ENCODE peak calls at places on chromosomes 16 and 17, in ten cellular contexts. One of them, this sample, is unnamed.

GRCh38 chr16:1134776-1135458 is 18.0 kb upstream of the CACNA1H start:
- DNase-seq in OCI-LY7: no peak
- DNase-seq in RPMI8226: no peak
- DNase-seq in heart right ventricle: no peak
- DNase-seq in Panc1: no peak
- DNase-seq in glutamatergic neuron: no peak
- DNase-seq in stromal cell of bone marrow: no peak
- DNase-seq in mesendoderm: no peak
- DNase-seq in CD4-positive, alpha-beta memory T cell: no peak
- DNase-seq in A172: no peak
- DNase-seq in this sample: no peak

GRCh38 chr17:1532836-1533602 is 16.6 kb upstream of the INPP5K start:
- DNase-seq in OCI-LY7: peak
- DNase-seq in RPMI8226: peak
- DNase-seq in heart right ventricle: no peak
- DNase-seq in Panc1: no peak
- DNase-seq in glutamatergic neuron: peak
- DNase-seq in stromal cell of bone marrow: no peak
- DNase-seq in mesendoderm: peak
- DNase-seq in CD4-positive, alpha-beta memory T cell: peak
- DNase-seq in A172: no peak
- DNase-seq in this sample: peak

GRCh38 chr16:67470314-67470713 is 10.6 kb downstream of the ATP6V0D1 start:
- DNase-seq in OCI-LY7: no peak
- DNase-seq in RPMI8226: no peak
- DNase-seq in heart right ventricle: peak
- DNase-seq in Panc1: no peak
- DNase-seq in glutamatergic neuron: no peak
- DNase-seq in stromal cell of bone marrow: no peak
- DNase-seq in mesendoderm: no peak
- DNase-seq in CD4-positive, alpha-beta memory T cell: no peak
- DNase-seq in A172: no peak
- DNase-seq in this sample: no peak

GRCh38 chr17:82640046-82640445 is 8.2 kb downstream of the WDR45B start:
- DNase-seq in OCI-LY7: no peak
- DNase-seq in RPMI8226: no peak
- DNase-seq in heart right ventricle: no peak
- DNase-seq in Panc1: no peak
- DNase-seq in glutamatergic neuron: no peak
- DNase-seq in stromal cell of bone marrow: no peak
- DNase-seq in mesendoderm: no peak
- DNase-seq in CD4-positive, alpha-beta memory T cell: no peak
- DNase-seq in A172: no peak
- DNase-seq in this sample: no peak

GRCh38 chr16:15736529-15736928 is 86.5 kb downstream of the NDE1 start:
- DNase-seq in OCI-LY7: no peak
- DNase-seq in RPMI8226: no peak
- DNase-seq in heart right ventricle: no peak
- DNase-seq in Panc1: no peak
- DNase-seq in glutamatergic neuron: no peak
- DNase-seq in stromal cell of bone marrow: no peak
- DNase-seq in mesendoderm: no peak
- DNase-seq in CD4-positive, alpha-beta memory T cell: no peak
- DNase-seq in A172: no peak
- DNase-seq in this sample: no peak

GRCh38 chr17:48994548-48995331 is 2.4 kb upstream of the IGF2BP1 start:
- DNase-seq in OCI-LY7: no peak
- DNase-seq in RPMI8226: no peak
- DNase-seq in heart right ventricle: no peak
- DNase-seq in Panc1: no peak
- DNase-seq in glutamatergic neuron: no peak
- DNase-seq in stromal cell of bone marrow: no peak
- DNase-seq in mesendoderm: no peak
- DNase-seq in CD4-positive, alpha-beta memory T cell: no peak
- DNase-seq in A172: no peak
- DNase-seq in this sample: peak

GRCh38 chr17:75901727-75902126 is 3.0 kb downstream of the MRPL38 start:
- DNase-seq in OCI-LY7: no peak
- DNase-seq in RPMI8226: no peak
- DNase-seq in heart right ventricle: no peak
- DNase-seq in Panc1: no peak
- DNase-seq in glutamatergic neuron: no peak
- DNase-seq in stromal cell of bone marrow: no peak
- DNase-seq in mesendoderm: no peak
- DNase-seq in CD4-positive, alpha-beta memory T cell: no peak
- DNase-seq in A172: no peak
- DNase-seq in this sample: no peak

GRCh38 chr17:13869301-13869700 is 200.0 kb upstream of the COX10 start:
- DNase-seq in OCI-LY7: no peak
- DNase-seq in RPMI8226: no peak
- DNase-seq in heart right ventricle: no peak
- DNase-seq in Panc1: no peak
- DNase-seq in glutamatergic neuron: no peak
- DNase-seq in stromal cell of bone marrow: no peak
- DNase-seq in mesendoderm: no peak
- DNase-seq in CD4-positive, alpha-beta memory T cell: no peak
- DNase-seq in A172: no peak
- DNase-seq in this sample: no peak

GRCh38 chr16:48905632-48906031 is 295.7 kb upstream of the N4BP1 start:
- DNase-seq in OCI-LY7: no peak
- DNase-seq in RPMI8226: no peak
- DNase-seq in heart right ventricle: no peak
- DNase-seq in Panc1: no peak
- DNase-seq in glutamatergic neuron: no peak
- DNase-seq in stromal cell of bone marrow: no peak
- DNase-seq in mesendoderm: no peak
- DNase-seq in CD4-positive, alpha-beta memory T cell: no peak
- DNase-seq in A172: no peak
- DNase-seq in this sample: no peak

GRCh38 chr16:67430504-67431076 is 331 bp upstream of the HSD11B2 start:
- DNase-seq in OCI-LY7: peak
- DNase-seq in RPMI8226: peak
- DNase-seq in heart right ventricle: no peak
- DNase-seq in Panc1: no peak
- DNase-seq in glutamatergic neuron: peak
- DNase-seq in stromal cell of bone marrow: no peak
- DNase-seq in mesendoderm: no peak
- DNase-seq in CD4-positive, alpha-beta memory T cell: peak
- DNase-seq in A172: no peak
- DNase-seq in this sample: no peak

GRCh38 chr16:80846275-80847013 is 42.0 kb upstream of the CDYL2 start:
- DNase-seq in OCI-LY7: no peak
- DNase-seq in RPMI8226: no peak
- DNase-seq in heart right ventricle: no peak
- DNase-seq in Panc1: no peak
- DNase-seq in glutamatergic neuron: no peak
- DNase-seq in stromal cell of bone marrow: no peak
- DNase-seq in mesendoderm: no peak
- DNase-seq in CD4-positive, alpha-beta memory T cell: no peak
- DNase-seq in A172: no peak
- DNase-seq in this sample: no peak

GRCh38 chr16:70659546-70659945 is 13.2 kb downstream of the IL34 start:
- DNase-seq in OCI-LY7: no peak
- DNase-seq in RPMI8226: no peak
- DNase-seq in heart right ventricle: no peak
- DNase-seq in Panc1: no peak
- DNase-seq in glutamatergic neuron: no peak
- DNase-seq in stromal cell of bone marrow: no peak
- DNase-seq in mesendoderm: no peak
- DNase-seq in CD4-positive, alpha-beta memory T cell: no peak
- DNase-seq in A172: no peak
- DNase-seq in this sample: peak

GRCh38 chr17:47621293-47622178 is 28.2 kb upstream of the KPNB1 start:
- DNase-seq in OCI-LY7: no peak
- DNase-seq in RPMI8226: no peak
- DNase-seq in heart right ventricle: peak
- DNase-seq in Panc1: peak
- DNase-seq in glutamatergic neuron: no peak
- DNase-seq in stromal cell of bone marrow: peak
- DNase-seq in mesendoderm: peak
- DNase-seq in CD4-positive, alpha-beta memory T cell: no peak
- DNase-seq in A172: peak
- DNase-seq in this sample: peak

GRCh38 chr17:32826076-32826475 is 50.8 kb downstream of the MYO1D start:
- DNase-seq in OCI-LY7: no peak
- DNase-seq in RPMI8226: no peak
- DNase-seq in heart right ventricle: no peak
- DNase-seq in Panc1: no peak
- DNase-seq in glutamatergic neuron: no peak
- DNase-seq in stromal cell of bone marrow: no peak
- DNase-seq in mesendoderm: no peak
- DNase-seq in CD4-positive, alpha-beta memory T cell: no peak
- DNase-seq in A172: no peak
- DNase-seq in this sample: no peak

GRCh38 chr17:77257596-77258458 is 117.1 kb downstream of the SEC14L1 start:
- DNase-seq in OCI-LY7: no peak
- DNase-seq in RPMI8226: no peak
- DNase-seq in heart right ventricle: no peak
- DNase-seq in Panc1: no peak
- DNase-seq in glutamatergic neuron: no peak
- DNase-seq in stromal cell of bone marrow: no peak
- DNase-seq in mesendoderm: no peak
- DNase-seq in CD4-positive, alpha-beta memory T cell: no peak
- DNase-seq in A172: no peak
- DNase-seq in this sample: peak

GRCh38 chr16:22373662-22374310 is 633 bp downstream of the CDR2 start:
- DNase-seq in OCI-LY7: peak
- DNase-seq in RPMI8226: peak
- DNase-seq in heart right ventricle: peak
- DNase-seq in Panc1: no peak
- DNase-seq in glutamatergic neuron: peak
- DNase-seq in stromal cell of bone marrow: no peak
- DNase-seq in mesendoderm: peak
- DNase-seq in CD4-positive, alpha-beta memory T cell: peak
- DNase-seq in A172: no peak
- DNase-seq in this sample: peak

GRCh38 chr17:15220785-15221184 is 44.3 kb downstream of the PMP22 start:
- DNase-seq in OCI-LY7: no peak
- DNase-seq in RPMI8226: no peak
- DNase-seq in heart right ventricle: no peak
- DNase-seq in Panc1: no peak
- DNase-seq in glutamatergic neuron: no peak
- DNase-seq in stromal cell of bone marrow: peak
- DNase-seq in mesendoderm: no peak
- DNase-seq in CD4-positive, alpha-beta memory T cell: no peak
- DNase-seq in A172: no peak
- DNase-seq in this sample: no peak

GRCh38 chr16:4402439-4403132 is 13.8 kb downstream of the CORO7 start:
- DNase-seq in OCI-LY7: peak
- DNase-seq in RPMI8226: peak
- DNase-seq in heart right ventricle: peak
- DNase-seq in Panc1: no peak
- DNase-seq in glutamatergic neuron: peak
- DNase-seq in stromal cell of bone marrow: no peak
- DNase-seq in mesendoderm: peak
- DNase-seq in CD4-positive, alpha-beta memory T cell: peak
- DNase-seq in A172: peak
- DNase-seq in this sample: peak

GRCh38 chr16:85551319-85551978 is 61.7 kb upstream of the GSE1 start:
- DNase-seq in OCI-LY7: no peak
- DNase-seq in RPMI8226: no peak
- DNase-seq in heart right ventricle: no peak
- DNase-seq in Panc1: no peak
- DNase-seq in glutamatergic neuron: no peak
- DNase-seq in stromal cell of bone marrow: no peak
- DNase-seq in mesendoderm: no peak
- DNase-seq in CD4-positive, alpha-beta memory T cell: no peak
- DNase-seq in A172: no peak
- DNase-seq in this sample: peak

This sample was measured in endodermal cell.